ENCODE peak calls at places on chromosomes 11 and 22, in nine cellular contexts. R, B, N, S, A, F, W, G and O are unnamed samples.

GRCh38 chr11:74018331-74019005 is 9.6 kb upstream of the UCP3 start:
- DNase-seq in R (peak; percentile 74), B (peak; percentile 34), N (no peak), S (no peak), A (no peak), F (no peak), W (peak; percentile 99), G (peak; percentile 91), O (no peak)

GRCh38 chr11:44899959-44900358 is 50.7 kb downstream of the TP53I11 start:
- DNase-seq in R (no peak), B (peak; percentile 72), N (peak; percentile 43), S (peak; percentile 20), A (peak; percentile 91), F (no peak), W (no peak), G (no peak), O (no peak)

GRCh38 chr11:38646382-38646781 is 2048.3 kb upstream of the RAG2 start:
- DNase-seq in R (no peak), B (no peak), N (no peak), S (no peak), A (no peak), F (no peak), W (no peak), G (no peak), O (no peak)

GRCh38 chr11:117745346-117745745 is 51.7 kb downstream of the DSCAML1 start:
- DNase-seq in R (no peak), B (no peak), N (no peak), S (no peak), A (no peak), F (no peak), W (no peak), G (no peak), O (no peak)

GRCh38 chr11:16606784-16607674 is 131.4 kb upstream of the C11orf58 start:
- DNase-seq in R (peak; percentile 65), B (no peak), N (no peak), S (no peak), A (peak; percentile 50), F (no peak), W (peak; percentile 43), G (peak; percentile 64), O (no peak)

GRCh38 chr22:28019360-28019759 is 100.3 kb upstream of the PITPNB start:
- DNase-seq in R (no peak), B (peak; percentile 14), N (peak; percentile 51), S (no peak), A (no peak), F (no peak), W (peak; percentile 96), G (peak; percentile 51), O (no peak)

GRCh38 chr11:75389925-75390324 is 9.4 kb upstream of the RPS3 start:
- DNase-seq in R (no peak), B (no peak), N (no peak), S (no peak), A (no peak), F (no peak), W (no peak), G (no peak), O (no peak)

GRCh38 chr11:70075836-70076235 is 2.3 kb upstream of the ANO1 start:
- DNase-seq in R (no peak), B (no peak), N (no peak), S (no peak), A (no peak), F (no peak), W (no peak), G (no peak), O (no peak)

GRCh38 chr22:23822101-23822671 is 16.6 kb downstream of the DERL3 start:
- DNase-seq in R (peak; percentile 57), B (no peak), N (no peak), S (no peak), A (no peak), F (no peak), W (peak; percentile 69), G (no peak), O (no peak)

GRCh38 chr11:128694618-128695481 is 978 bp downstream of the FLI1 start:
- DNase-seq in R (no peak), B (no peak), N (peak; percentile 54), S (peak; percentile 25), A (peak; percentile 57), F (no peak), W (no peak), G (no peak), O (no peak)

GRCh38 chr11:4480577-4481539 is 1.6 kb upstream of the OR52K1 start:
- DNase-seq in R (no peak), B (peak; percentile 10), N (no peak), S (no peak), A (no peak), F (no peak), W (no peak), G (no peak), O (no peak)

GRCh38 chr11:32385998-32386397 is 49.3 kb downstream of the WT1 start:
- DNase-seq in R (no peak), B (peak; percentile 20), N (peak; percentile 47), S (no peak), A (peak; percentile 63), F (no peak), W (no peak), G (no peak), O (peak; percentile 22)

GRCh38 chr11:8717876-8718753 is 35.5 kb downstream of the RPL27A start:
- DNase-seq in R (peak; percentile 27), B (peak; percentile 92), N (no peak), S (no peak), A (peak; percentile 85), F (no peak), W (peak; percentile 61), G (no peak), O (no peak)

GRCh38 chr11:69171476-69171875 is 15.7 kb downstream of the SMIM38 start:
- DNase-seq in R (no peak), B (no peak), N (no peak), S (no peak), A (no peak), F (no peak), W (no peak), G (no peak), O (no peak)

GRCh38 chr11:10450451-10451398 is 4.3 kb upstream of the AMPD3 start:
- DNase-seq in R (peak; percentile 69), B (no peak), N (no peak), S (peak; percentile 56), A (peak; percentile 90), F (peak; percentile 39), W (peak; percentile 55), G (no peak), O (peak; percentile 64)

GRCh38 chr22:33969052-33969451 is 48.8 kb upstream of the LARGE1 start:
- DNase-seq in R (no peak), B (no peak), N (no peak), S (no peak), A (peak; percentile 79), F (no peak), W (no peak), G (no peak), O (no peak)

GRCh38 chr22:39243443-39244072 is 1.2 kb downstream of the PDGFB start:
- DNase-seq in R (no peak), B (no peak), N (no peak), S (no peak), A (peak; percentile 51), F (no peak), W (no peak), G (no peak), O (no peak)

GRCh38 chr11:119875841-119876600 is 147.0 kb upstream of the NECTIN1 start:
- DNase-seq in R (no peak), B (no peak), N (no peak), S (no peak), A (no peak), F (no peak), W (no peak), G (no peak), O (no peak)

GRCh38 chr11:120024586-120024985 is 113.3 kb downstream of the TRIM29 start:
- DNase-seq in R (no peak), B (no peak), N (no peak), S (no peak), A (no peak), F (no peak), W (no peak), G (no peak), O (no peak)

GRCh38 chr11:8989411-8989810 is 14.4 kb downstream of the NRIP3 start:
- DNase-seq in R (no peak), B (peak; percentile 52), N (no peak), S (no peak), A (peak; percentile 80), F (no peak), W (no peak), G (no peak), O (no peak)

GRCh38 chr22:32920032-32920628 is 118.6 kb downstream of the TIMP3 start:
- DNase-seq in R (no peak), B (peak; percentile 60), N (no peak), S (no peak), A (no peak), F (no peak), W (peak; percentile 61), G (peak; percentile 74), O (no peak)

GRCh38 chr22:48098243-48098935 is 1335.9 kb downstream of the TBC1D22A start:
- DNase-seq in R (no peak), B (no peak), N (peak; percentile 82), S (peak; percentile 37), A (no peak), F (no peak), W (no peak), G (no peak), O (no peak)

DNA sequence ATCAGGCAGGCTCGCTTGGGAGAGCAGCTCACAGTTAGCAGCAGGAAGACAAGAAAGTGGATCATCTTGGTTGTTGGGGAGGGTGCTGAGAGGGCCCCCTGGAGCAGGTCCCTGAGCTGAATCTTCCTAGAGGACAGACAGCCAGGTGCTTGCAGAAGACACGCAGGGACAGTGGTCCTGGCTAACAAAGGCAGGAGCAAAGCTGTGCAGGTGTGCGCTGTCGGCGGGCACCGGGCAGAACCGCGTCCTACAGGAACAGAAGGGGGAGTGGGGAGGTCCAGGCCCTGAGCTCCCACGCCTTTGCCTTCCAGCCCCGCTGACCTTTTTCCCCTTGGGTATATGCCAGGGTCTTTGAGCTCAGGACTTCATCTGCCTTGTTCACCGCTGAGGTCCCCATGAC is 30.1 kb upstream of the PARVB start:
- DNase-seq in R (no peak), B (no peak), N (no peak), S (no peak), A (no peak), F (no peak), W (no peak), G (no peak), O (no peak)
- H3K27ac ChIP-seq in R (no peak overlapping the region), B (no peak overlapping the region), N (no peak overlapping the region), S (no peak overlapping the region), A (no peak overlapping the region), F (no peak overlapping the region), W (peak overlapping the region; percentile 85), G (no peak overlapping the region), O (no peak overlapping the region)

GRCh38 chr22:45531944-45532631 is 29.4 kb downstream of the FBLN1 start:
- DNase-seq in R (no peak), B (no peak), N (no peak), S (no peak), A (no peak), F (no peak), W (no peak), G (no peak), O (no peak)
- H3K27ac ChIP-seq in R (no peak overlapping the region), B (no peak overlapping the region), N (no peak overlapping the region), S (no peak overlapping the region), A (no peak overlapping the region), F (no peak overlapping the region), W (no peak overlapping the region), G (peak overlapping the region; percentile 39), O (no peak overlapping the region)

GRCh38 chr11:130144721-130145327 is 14.8 kb upstream of the ST14 start:
- DNase-seq in R (no peak), B (no peak), N (no peak), S (no peak), A (peak; percentile 86), F (no peak), W (no peak), G (no peak), O (no peak)
- H3K27ac ChIP-seq in R (peak overlapping the region; percentile 46), B (no peak overlapping the region), N (no peak overlapping the region), S (no peak overlapping the region), A (no peak overlapping the region), F (no peak overlapping the region), W (no peak overlapping the region), G (no peak overlapping the region), O (no peak overlapping the region)

GRCh38 chr11:65429069-65429681 is 6.6 kb downstream of the NEAT1 start:
- DNase-seq in R (no peak), B (peak; percentile 66), N (no peak), S (no peak), A (peak; percentile 74), F (no peak), W (no peak), G (peak; percentile 56), O (no peak)
- H3K27ac ChIP-seq in R (peak overlapping the region; percentile 71), B (peak overlapping the region; percentile 100), N (peak overlapping the region; percentile 17), S (peak overlapping the region; percentile 98), A (no peak overlapping the region), F (peak overlapping the region; percentile 99), W (peak overlapping the region; percentile 98), G (peak overlapping the region; percentile 98), O (no peak overlapping the region)